ENCODE peak calls at places on chromosomes 1 and 21, in eight cellular contexts. J, U, K, L, R, G, H and T are unnamed samples.

GRCh38 chr1:84037758-84038611 is 39.1 kb upstream of the TTLL7 start:
- DNase-seq in J (no peak), U (no peak), K (no peak), L (no peak), R (no peak), G (no peak), H (no peak), T (no peak)

GRCh38 chr1:203880606-203881005 is 19.2 kb downstream of the SNRPE start:
- DNase-seq in J (no peak), U (no peak), K (no peak), L (no peak), R (no peak), G (no peak), H (no peak), T (no peak)

GRCh38 chr1:83022206-83022605 is 976.7 kb downstream of the TTLL7 start:
- DNase-seq in J (no peak), U (no peak), K (no peak), L (no peak), R (no peak), G (no peak), H (no peak), T (no peak)

GRCh38 chr1:159889821-159890252 is 10.1 kb downstream of the CFAP45 start:
- DNase-seq in J (no peak), U (no peak), K (peak; percentile 85), L (no peak), R (no peak), G (peak; percentile 87), H (peak; percentile 40), T (peak; percentile 88)

GRCh38 chr1:208237241-208237640 is 6.9 kb downstream of the PLXNA2 start:
- DNase-seq in J (no peak), U (no peak), K (peak; percentile 54), L (no peak), R (no peak), G (no peak), H (no peak), T (no peak)

GRCh38 chr1:236524142-236524891 is 535 bp downstream of the LGALS8 start:
- DNase-seq in J (no peak), U (peak; percentile 57), K (peak; percentile 88), L (no peak), R (peak; percentile 53), G (peak; percentile 35), H (peak; percentile 27), T (peak; percentile 87)

GRCh38 chr1:151047925-151048644 is 534 bp downstream of the C1orf56 start:
- DNase-seq in J (peak; percentile 87), U (peak; percentile 76), K (peak; percentile 79), L (peak; percentile 73), R (peak; percentile 77), G (no peak), H (peak; percentile 80), T (peak; percentile 58)

GRCh38 chr1:209772116-209772515 is 12.2 kb downstream of the C1orf74 start:
- DNase-seq in J (no peak), U (no peak), K (no peak), L (no peak), R (no peak), G (no peak), H (no peak), T (no peak)

GRCh38 chr1:194755241-194755953 is 1569.0 kb upstream of the B3GALT2 start:
- DNase-seq in J (no peak), U (no peak), K (no peak), L (no peak), R (no peak), G (peak; percentile 1), H (no peak), T (no peak)

GRCh38 chr1:206829875-206830274 is 35.5 kb upstream of the IL20 start:
- DNase-seq in J (no peak), U (no peak), K (no peak), L (no peak), R (no peak), G (no peak), H (no peak), T (no peak)

GRCh38 chr1:245444971-245445370 is 290.2 kb downstream of the KIF26B start:
- DNase-seq in J (no peak), U (no peak), K (no peak), L (no peak), R (no peak), G (no peak), H (no peak), T (no peak)

GRCh38 chr21:46079357-46080170 is 18.3 kb upstream of the COL6A2 start:
- DNase-seq in J (peak; percentile 54), U (no peak), K (peak; percentile 40), L (peak; percentile 36), R (peak; percentile 41), G (no peak), H (peak; percentile 65), T (peak; percentile 84)

GRCh38 chr1:25616932-25617625 is 488 bp downstream of the MAN1C1 start:
- DNase-seq in J (peak; percentile 60), U (no peak), K (peak; percentile 29), L (no peak), R (peak; percentile 54), G (no peak), H (peak; percentile 35), T (no peak)

GRCh38 chr1:48684381-48684780 is 92.3 kb downstream of the BEND5 start:
- DNase-seq in J (no peak), U (no peak), K (no peak), L (no peak), R (no peak), G (no peak), H (no peak), T (no peak)

GRCh38 chr1:236623371-236624166 is 19.3 kb upstream of the HEATR1 start:
- DNase-seq in J (no peak), U (no peak), K (peak; percentile 9), L (no peak), R (no peak), G (no peak), H (no peak), T (peak; percentile 75)

GRCh38 chr1:28553229-28553930 is 495 bp downstream of the TRNAU1AP start:
- DNase-seq in J (peak; percentile 71), U (peak; percentile 53), K (peak; percentile 46), L (peak; percentile 39), R (peak; percentile 63), G (no peak), H (peak; percentile 44), T (peak; percentile 33)

GRCh38 chr1:7681401-7681800 is 89.7 kb upstream of the VAMP3 start:
- DNase-seq in J (no peak), U (no peak), K (no peak), L (no peak), R (no peak), G (no peak), H (no peak), T (no peak)

GRCh38 chr1:27560271-27561125 is 43.4 kb downstream of the AHDC1 start:
- DNase-seq in J (no peak), U (no peak), K (no peak), L (no peak), R (no peak), G (no peak), H (peak; percentile 40), T (no peak)

GRCh38 chr21:35039595-35040291 is 9.4 kb downstream of the RUNX1 start:
- DNase-seq in J (no peak), U (no peak), K (no peak), L (no peak), R (no peak), G (no peak), H (no peak), T (peak; percentile 26)
- H3K4me3 ChIP-seq in J (no peak overlapping the region), U (no peak overlapping the region), K (no peak overlapping the region), L (no peak overlapping the region), R (no peak overlapping the region), G (no peak overlapping the region), H (no peak overlapping the region), T (no peak overlapping the region)

DNA sequence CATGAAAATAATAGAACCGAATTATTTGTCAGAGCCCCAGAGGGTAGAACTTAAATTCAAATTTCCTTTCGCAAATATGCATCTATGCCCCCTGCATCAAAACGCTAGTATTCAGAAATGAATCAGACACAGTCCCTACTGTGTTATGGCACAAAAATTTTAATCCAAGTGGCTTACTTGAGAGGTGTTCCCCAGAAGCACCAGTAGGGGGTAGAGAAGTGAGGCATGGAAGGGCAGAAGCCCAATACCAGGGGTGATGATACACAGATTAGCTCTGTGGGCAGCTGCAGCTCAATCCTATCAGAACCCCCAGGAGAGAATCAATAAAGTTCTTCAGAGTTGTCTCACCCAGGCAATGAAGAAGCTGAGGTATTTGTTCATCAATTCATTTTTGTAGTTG is 342.2 kb downstream of the OMA1 start:
- DNase-seq in J (no peak), U (no peak), K (no peak), L (no peak), R (no peak), G (no peak), H (no peak), T (no peak)
- TF ChIP-seq CTCF in J (no peak), U (no peak), K (no peak), L (no peak), R (no peak), G (no peak), H (no peak), T (peak; percentile 13)

DNA sequence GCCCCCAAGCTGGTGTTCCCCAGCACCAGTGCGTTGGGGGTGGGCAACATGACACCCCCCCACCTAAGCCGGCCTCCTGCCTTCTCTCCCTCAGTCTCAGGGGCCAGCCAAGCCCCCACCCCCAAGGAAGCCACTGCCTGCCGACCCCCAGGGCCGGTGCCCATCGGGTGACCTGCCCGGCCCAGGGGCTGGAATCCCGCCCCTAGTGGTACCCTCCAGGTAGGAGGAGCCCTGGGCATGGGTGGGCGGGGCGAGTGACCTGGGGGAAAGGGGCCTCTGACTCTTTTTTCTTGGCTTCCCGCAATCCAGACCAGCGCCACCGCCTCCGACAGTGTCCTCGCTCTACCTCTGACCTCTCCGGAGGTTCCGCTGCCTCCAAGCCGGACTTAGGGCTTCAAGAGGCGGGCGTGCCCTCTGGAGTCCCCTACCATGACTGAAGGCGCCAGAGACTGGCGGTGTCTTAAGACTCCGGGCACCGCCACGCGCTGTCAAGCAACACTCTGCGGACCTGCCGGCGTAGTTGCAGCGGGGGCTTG is 1.3 kb upstream of the EFNA4 start:
- DNase-seq in J (no peak), U (peak; percentile 41), K (no peak), L (no peak), R (no peak), G (no peak), H (no peak), T (no peak)
- H3K4me3 ChIP-seq in J (peak overlapping the region; percentile 97), U (no peak overlapping the region), K (peak overlapping the region; percentile 11), L (peak overlapping the region; percentile 95), R (peak overlapping the region; percentile 13), G (no peak overlapping the region), H (no peak overlapping the region), T (no peak overlapping the region)

DNA sequence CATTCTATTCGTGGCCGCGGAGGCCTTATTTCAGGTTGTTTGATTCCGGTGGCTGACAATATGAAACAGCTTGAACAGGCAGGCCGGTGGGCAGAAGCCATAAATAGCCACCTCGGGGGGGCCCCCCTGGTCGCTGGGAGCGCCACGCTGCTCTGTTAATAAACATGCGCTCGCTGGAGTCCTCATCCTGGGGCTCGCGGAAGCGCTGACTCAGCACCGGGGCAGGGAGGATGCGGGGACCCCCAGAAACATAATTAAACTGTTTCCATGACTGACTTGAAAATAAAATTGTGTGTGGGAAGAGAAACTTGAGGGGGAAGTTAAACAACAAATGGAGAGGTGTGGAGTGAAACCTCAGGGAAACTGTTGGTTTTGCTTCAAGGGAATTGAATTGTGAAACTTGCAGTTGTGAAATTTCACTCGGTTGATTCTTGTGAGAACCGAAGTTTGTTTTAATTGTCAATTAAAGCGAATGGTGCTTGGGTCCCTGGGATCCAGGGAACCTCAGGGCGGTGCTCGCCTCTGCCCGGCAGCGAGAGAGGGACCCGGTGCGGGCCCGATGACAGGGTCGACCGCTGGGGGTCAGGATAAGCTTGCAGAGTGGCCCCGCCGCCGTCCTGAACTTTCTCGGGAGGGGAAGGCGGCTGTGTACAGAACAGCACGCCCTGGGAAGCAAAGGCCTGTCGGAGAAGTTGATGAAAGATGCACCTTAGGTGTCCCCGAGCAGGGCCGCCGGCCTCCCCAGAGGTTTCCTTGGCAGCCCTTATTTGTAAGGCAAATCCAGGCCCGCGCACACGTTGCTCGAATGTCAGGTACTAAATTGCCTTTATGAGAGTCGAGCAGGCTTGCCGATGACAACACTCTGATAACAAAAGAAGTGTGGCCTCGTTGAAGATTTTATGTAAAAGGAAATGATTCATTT is 176.9 kb upstream of the LMO4 start:
- DNase-seq in J (peak; percentile 84), U (peak; percentile 62), K (peak; percentile 78), L (peak; percentile 80), R (peak; percentile 75), G (no peak), H (peak; percentile 85), T (peak; percentile 76)
- TF ChIP-seq CTCF in J (peak; percentile 37), U (no peak), K (peak; percentile 60), L (peak; percentile 76), R (peak; percentile 55), G (peak; percentile 52), H (peak; percentile 47), T (peak; percentile 48)